ENCODE peak calls at places on chromosomes 7 and 10, in four cellular contexts. One of them, this sample, is unnamed.

GRCh38 chr7:97009753-97010732 is 4.7 kb downstream of the DLX6 start:
- DNase-seq in H1: no peak
- DNase-seq in K562: no peak
- DNase-seq in endothelial cell of umbilical vein: no peak
- DNase-seq in this sample: no peak

GRCh38 chr10:11598749-11599396 is 12.6 kb downstream of the USP6NL start:
- DNase-seq in K562: no peak
- DNase-seq in H1: no peak
- DNase-seq in endothelial cell of umbilical vein: no peak
- DNase-seq in this sample: no peak

GRCh38 chr10:34911661-34912205 is 96.6 kb upstream of the PARD3 start:
- DNase-seq in H1: no peak
- DNase-seq in endothelial cell of umbilical vein: no peak
- DNase-seq in K562: no peak
- DNase-seq in this sample: no peak

GRCh38 chr10:56116684-56117083 is 244.4 kb downstream of the ZWINT start:
- DNase-seq in H1: no peak
- DNase-seq in endothelial cell of umbilical vein: no peak
- DNase-seq in K562: no peak
- DNase-seq in this sample: no peak

GRCh38 chr10:124722812-124723783 is 21.1 kb downstream of the FAM53B start:
- DNase-seq in endothelial cell of umbilical vein: peak; percentile 49
- DNase-seq in K562: no peak
- DNase-seq in H1: no peak
- DNase-seq in this sample: no peak

GRCh38 chr7:79692015-79692414 is 238.5 kb upstream of the MAGI2 start:
- DNase-seq in endothelial cell of umbilical vein: no peak
- DNase-seq in H1: no peak
- DNase-seq in K562: no peak
- DNase-seq in this sample: no peak

GRCh38 chr7:5670173-5670933 is 111.1 kb downstream of the RNF216 start:
- DNase-seq in H1: no peak
- DNase-seq in endothelial cell of umbilical vein: no peak
- DNase-seq in K562: no peak
- DNase-seq in this sample: no peak

GRCh38 chr10:52220947-52221346 is 93.1 kb upstream of the DKK1 start:
- DNase-seq in K562: no peak
- DNase-seq in endothelial cell of umbilical vein: no peak
- DNase-seq in H1: no peak
- DNase-seq in this sample: no peak

GRCh38 chr7:33590902-33591301 is 314.4 kb upstream of the BMPER start:
- DNase-seq in H1: no peak
- DNase-seq in endothelial cell of umbilical vein: peak; percentile 63
- DNase-seq in K562: no peak
- DNase-seq in this sample: no peak

GRCh38 chr10:106479619-106480018 is 684.9 kb downstream of the SORCS1 start:
- DNase-seq in H1: no peak
- DNase-seq in K562: no peak
- DNase-seq in endothelial cell of umbilical vein: no peak
- DNase-seq in this sample: no peak

GRCh38 chr10:114808982-114809381 is 12.6 kb upstream of the FHIP2A start:
- DNase-seq in K562: no peak
- DNase-seq in H1: no peak
- DNase-seq in endothelial cell of umbilical vein: no peak
- DNase-seq in this sample: no peak

GRCh38 chr10:80459047-80459865 is 5.1 kb downstream of the TSPAN14 start:
- DNase-seq in K562: peak; percentile 84
- DNase-seq in H1: no peak
- DNase-seq in endothelial cell of umbilical vein: no peak
- DNase-seq in this sample: no peak
- H3K4me2 ChIP-seq in K562: peak overlapping the region; percentile 56
- H3K4me2 ChIP-seq in H1: peak overlapping the region; percentile 39
- H3K4me2 ChIP-seq in endothelial cell of umbilical vein: peak overlapping the region; percentile 53
- H3K4me2 ChIP-seq in this sample: peak overlapping the region; percentile 93

DNA sequence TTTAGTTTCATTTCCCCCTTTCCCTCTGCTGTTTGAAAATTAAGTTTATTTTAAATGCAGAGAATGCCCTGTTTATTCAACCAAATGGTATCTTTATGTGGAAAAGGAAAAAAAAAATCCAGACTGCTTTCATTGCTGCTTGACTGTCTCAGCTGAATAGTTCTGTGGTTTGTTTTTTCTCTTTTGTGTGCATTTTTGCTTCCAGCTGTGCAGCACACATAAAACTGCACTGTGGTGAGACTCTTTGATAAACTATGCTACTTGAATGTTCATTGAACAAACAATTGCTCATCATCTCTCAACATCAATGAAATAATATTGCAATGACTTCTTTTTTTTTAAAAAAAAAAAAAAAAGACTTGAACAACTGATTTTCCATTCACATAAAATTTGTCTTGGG is 78.6 kb upstream of the GLI3 start:
- DNase-seq in K562: no peak
- DNase-seq in endothelial cell of umbilical vein: no peak
- DNase-seq in H1: no peak
- DNase-seq in this sample: no peak
- TF ChIP-seq JUN in K562: no peak
- TF ChIP-seq JUN in endothelial cell of umbilical vein: no peak
- TF ChIP-seq JUN in H1: no peak
- TF ChIP-seq JUN in this sample: no peak

DNA sequence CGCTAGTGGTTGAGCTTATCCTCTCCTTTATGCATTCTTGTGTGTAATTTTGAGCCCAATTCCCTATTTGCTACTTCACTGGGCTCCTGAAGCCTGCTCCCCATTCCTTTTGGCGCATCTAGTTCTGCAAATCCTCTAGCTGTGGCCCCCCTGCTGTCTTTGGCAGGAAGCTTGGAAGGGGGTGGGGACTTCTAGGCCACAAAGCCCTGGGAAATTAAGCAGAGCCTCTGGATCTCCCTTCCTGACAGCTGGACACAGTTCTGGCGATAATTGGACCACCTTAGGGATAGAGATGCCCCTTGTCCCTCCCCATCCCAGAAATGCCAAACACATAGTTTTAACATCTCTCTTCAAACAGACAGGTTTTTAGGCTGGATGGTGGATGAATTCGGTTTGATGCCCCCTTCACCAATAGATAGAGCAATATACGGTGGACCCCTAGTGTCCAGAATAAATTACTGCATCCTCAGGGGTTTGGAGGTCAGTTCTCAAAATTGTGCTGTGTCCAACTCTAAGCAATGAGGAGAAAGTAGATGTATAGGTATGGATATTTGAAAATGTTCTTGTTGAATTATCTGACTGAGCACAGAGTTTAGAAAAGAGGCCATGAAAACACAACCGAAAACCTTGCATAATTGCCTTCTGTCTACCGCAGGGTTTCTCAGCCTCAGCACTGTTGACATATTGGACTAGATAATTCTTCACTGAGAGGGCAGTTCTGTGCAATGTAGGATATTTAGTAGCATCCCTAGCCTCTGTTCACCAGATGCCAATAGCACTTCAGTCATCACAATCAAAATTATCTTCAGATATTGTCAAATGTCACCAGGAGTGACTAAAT is 75.5 kb downstream of the PAPSS2 start:
- DNase-seq in endothelial cell of umbilical vein: peak; percentile 70
- DNase-seq in K562: peak; percentile 29
- DNase-seq in H1: peak; percentile 23
- DNase-seq in this sample: peak; percentile 41
- H3K4me2 ChIP-seq in endothelial cell of umbilical vein: no peak overlapping the region
- H3K4me2 ChIP-seq in K562: peak overlapping the region; percentile 33
- H3K4me2 ChIP-seq in H1: peak overlapping the region; percentile 70
- H3K4me2 ChIP-seq in this sample: peak overlapping the region; percentile 39

DNA sequence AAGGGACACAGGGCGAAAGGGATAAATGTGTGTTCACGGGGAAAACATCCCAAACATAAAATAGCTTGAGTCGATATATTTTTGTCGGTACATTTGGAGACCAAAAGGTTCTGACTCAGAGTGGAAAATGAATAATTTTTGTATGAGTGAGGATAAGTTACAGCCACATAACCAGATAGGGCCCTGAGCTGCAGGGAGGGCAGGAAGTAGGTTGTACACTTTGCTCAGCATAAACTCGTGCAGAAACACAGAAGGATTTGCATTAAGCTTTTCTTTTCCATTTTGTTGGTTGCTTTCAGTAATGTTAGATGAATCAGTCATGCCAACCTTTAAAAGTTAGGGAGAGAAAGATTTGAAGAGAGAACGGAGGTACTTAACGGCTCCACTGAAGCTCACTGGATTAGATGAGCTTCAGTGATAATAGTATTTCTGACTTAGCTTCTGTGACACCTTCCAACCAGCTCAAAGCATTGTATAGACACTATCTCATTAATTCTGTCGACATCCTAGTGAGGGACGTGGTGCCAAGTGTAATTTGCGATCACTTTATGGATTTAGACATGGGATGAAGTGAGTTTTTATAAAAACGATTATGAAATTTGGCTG is 348.1 kb downstream of the GATA3 start:
- DNase-seq in H1: no peak
- DNase-seq in endothelial cell of umbilical vein: no peak
- DNase-seq in K562: no peak
- DNase-seq in this sample: no peak
- TF ChIP-seq JUN in H1: no peak
- TF ChIP-seq JUN in endothelial cell of umbilical vein: no peak
- TF ChIP-seq JUN in K562: no peak
- TF ChIP-seq JUN in this sample: no peak

DNA sequence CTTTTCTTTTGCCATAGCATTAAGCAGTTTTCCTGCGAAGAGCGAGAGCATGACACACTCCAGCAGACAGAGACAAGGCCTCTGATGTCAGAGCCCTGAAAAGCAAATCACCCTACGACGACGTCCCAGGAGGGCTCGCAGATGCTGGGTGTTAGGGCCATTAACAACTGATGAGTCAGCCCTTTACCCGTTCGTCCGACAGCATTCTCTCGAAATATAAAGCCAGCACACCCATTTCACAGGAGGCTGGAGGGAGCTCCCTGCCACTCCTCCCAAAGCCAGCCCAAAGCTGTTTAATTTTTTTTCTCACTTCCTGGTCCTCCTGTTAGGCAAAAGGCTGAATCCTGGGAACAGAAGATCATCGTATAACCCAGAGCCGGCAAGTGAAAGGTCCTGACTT is 311.2 kb upstream of the ZMIZ1 start:
- DNase-seq in K562: no peak
- DNase-seq in H1: no peak
- DNase-seq in endothelial cell of umbilical vein: no peak
- DNase-seq in this sample: no peak
- H3K4me2 ChIP-seq in K562: no peak overlapping the region
- H3K4me2 ChIP-seq in H1: no peak overlapping the region
- H3K4me2 ChIP-seq in endothelial cell of umbilical vein: no peak overlapping the region
- H3K4me2 ChIP-seq in this sample: peak overlapping the region; percentile 72

GRCh38 chr7:94022550-94022949 is 18.4 kb upstream of the BET1 start:
- DNase-seq in endothelial cell of umbilical vein: no peak
- DNase-seq in H1: no peak
- DNase-seq in K562: no peak
- DNase-seq in this sample: no peak
- TF ChIP-seq JUN in endothelial cell of umbilical vein: no peak
- TF ChIP-seq JUN in H1: no peak
- TF ChIP-seq JUN in K562: no peak
- TF ChIP-seq JUN in this sample: no peak

GRCh38 chr7:23490357-23491131 is 20.3 kb upstream of the IGF2BP3 start:
- DNase-seq in H1: no peak
- DNase-seq in K562: peak; percentile 64
- DNase-seq in endothelial cell of umbilical vein: peak; percentile 48
- DNase-seq in this sample: no peak

GRCh38 chr7:23486002-23486773 is 15.9 kb upstream of the IGF2BP3 start:
- DNase-seq in endothelial cell of umbilical vein: no peak
- DNase-seq in K562: no peak
- DNase-seq in H1: no peak
- DNase-seq in this sample: no peak

GRCh38 chr7:23487670-23488069 is 17.4 kb upstream of the IGF2BP3 start:
- DNase-seq in endothelial cell of umbilical vein: no peak
- DNase-seq in K562: no peak
- DNase-seq in H1: no peak
- DNase-seq in this sample: no peak

GRCh38 chr7:23494009-23494408 is 23.7 kb upstream of the IGF2BP3 start:
- DNase-seq in H1: no peak
- DNase-seq in endothelial cell of umbilical vein: no peak
- DNase-seq in K562: no peak
- DNase-seq in this sample: no peak

DNA sequence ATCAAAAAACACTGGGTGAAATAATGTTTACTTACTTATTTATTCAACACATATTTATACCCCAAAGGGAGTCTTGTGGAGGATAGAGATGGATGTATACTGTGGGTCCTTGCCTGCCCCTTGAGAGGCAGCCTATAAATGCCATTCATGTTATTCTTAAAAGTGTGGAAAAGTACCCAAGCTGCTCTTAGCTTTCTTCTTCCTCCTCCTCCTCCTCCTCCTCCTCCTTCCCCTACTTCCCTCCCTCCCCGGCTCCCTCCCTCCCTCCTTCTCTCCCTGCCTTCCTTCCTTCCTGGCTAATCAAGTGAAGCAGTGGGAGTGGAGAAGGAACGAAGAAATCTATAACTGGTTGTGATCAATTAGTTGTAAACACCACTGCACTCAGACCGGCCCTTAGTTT is 21.2 kb upstream of the IGF2BP3 start:
- DNase-seq in endothelial cell of umbilical vein: peak; percentile 26
- DNase-seq in H1: no peak
- DNase-seq in K562: no peak
- DNase-seq in this sample: no peak
- H3K4me2 ChIP-seq in endothelial cell of umbilical vein: peak overlapping the region; percentile 43
- H3K4me2 ChIP-seq in H1: peak overlapping the region; percentile 72
- H3K4me2 ChIP-seq in K562: peak overlapping the region; percentile 82
- H3K4me2 ChIP-seq in this sample: peak overlapping the region; percentile 68

This sample was measured in A549.